ENCODE peak calls at places on chromosomes 12 and 14, in four cellular contexts. H is hippocampal formation; Z is activated naive CD8-positive, alpha-beta T cell treated with anti-CD3 and anti-CD28 coated beads, Interleukin-2, amount 50 U/mL, for 24 hours; T is DMS153. D is an unnamed sample.
A peak's percentile ranks its signal among the peaks of the same experiment; 100 is the strongest.

GRCh38 chr14:34930591-34931069 is 52.2 kb upstream of the SRP54 start:
- DNase-seq in Z (no peak), H (no peak), T (no peak), D (no peak)

GRCh38 chr14:51603495-51603894 is 48.2 kb upstream of the FRMD6 start:
- DNase-seq in H (no peak), Z (no peak), T (no peak), D (no peak)

GRCh38 chr14:99348816-99349609 is 77.0 kb upstream of the BCL11B start:
- DNase-seq in H (no peak), Z (no peak), T (no peak), D (no peak)

GRCh38 chr12:13156277-13156676 is 40.2 kb upstream of the EMP1 start:
- DNase-seq in Z (no peak), H (no peak), T (no peak), D (no peak)

GRCh38 chr14:94041551-94042346 is 15.6 kb downstream of the OTUB2 start:
- DNase-seq in H (no peak), Z (no peak), T (no peak), D (no peak)

GRCh38 chr12:131139363-131140068 is 185.8 kb downstream of the ADGRD1 start:
- DNase-seq in H (no peak), T (no peak), Z (no peak), D (no peak)

GRCh38 chr14:43535231-43535838 is 971.7 kb downstream of the FSCB start:
- DNase-seq in H (no peak), T (no peak), Z (no peak), D (no peak)

GRCh38 chr12:65308001-65308400 is 29.5 kb downstream of the MSRB3 start:
- DNase-seq in T (no peak), H (no peak), Z (no peak), D (no peak)

GRCh38 chr14:38278035-38278434 is 22.1 kb upstream of the CLEC14A start:
- DNase-seq in T (no peak), H (no peak), Z (no peak), D (no peak)

GRCh38 chr14:36214476-36215216 is 38.1 kb upstream of the PTCSC3 start:
- DNase-seq in H (no peak), T (no peak), Z (no peak), D (no peak)

GRCh38 chr12:128986957-128987356 is 133.7 kb downstream of the GLT1D1 start:
- DNase-seq in H (no peak), T (no peak), Z (no peak), D (no peak)

GRCh38 chr12:26188132-26188531 is 7.2 kb upstream of the SSPN start:
- DNase-seq in T (no peak), Z (no peak), H (no peak), D (no peak)

GRCh38 chr14:51607677-51608076 is 44.0 kb upstream of the FRMD6 start:
- DNase-seq in T (no peak), Z (no peak), H (no peak), D (no peak)

GRCh38 chr14:54366726-54367707 is 29.8 kb upstream of the CDKN3 start:
- DNase-seq in T (peak; percentile 18), Z (peak; percentile 18), H (peak; percentile 53), D (no peak)

GRCh38 chr12:40078201-40078730 is 27.6 kb downstream of the SLC2A13 start:
- DNase-seq in T (no peak), H (no peak), Z (no peak), D (no peak)

D was measured in NK-92 treated with Interleukin-12 subunit alpha and Interleukin-12 subunit beta, amount 100 ng/mL, for 24 hours.